ENCODE peak calls at places on chromosomes 4 and X, in five cellular contexts. One of them, this sample, is unnamed.

GRCh38 chrX:122245175-122245574 is 938.9 kb upstream of the GRIA3 start:
- DNase-seq in Right ventricle myocardium superior: no peak
- DNase-seq in fibroblast of the aortic adventitia: no peak
- DNase-seq in lower leg skin: no peak
- DNase-seq in GM12878: no peak
- DNase-seq in this sample: no peak

GRCh38 chrX:85963736-85964135 is 83.6 kb downstream of the CHM start:
- DNase-seq in Right ventricle myocardium superior: no peak
- DNase-seq in fibroblast of the aortic adventitia: peak
- DNase-seq in lower leg skin: no peak
- DNase-seq in GM12878: no peak
- DNase-seq in this sample: no peak

GRCh38 chr4:40134206-40134917 is 62.5 kb upstream of the RHOH start:
- DNase-seq in Right ventricle myocardium superior: no peak
- DNase-seq in fibroblast of the aortic adventitia: no peak
- DNase-seq in lower leg skin: no peak
- DNase-seq in GM12878: no peak
- DNase-seq in this sample: no peak

GRCh38 chr4:119536572-119537528 is 91.8 kb downstream of the PDE5A start:
- DNase-seq in Right ventricle myocardium superior: no peak
- DNase-seq in fibroblast of the aortic adventitia: peak
- DNase-seq in lower leg skin: no peak
- DNase-seq in GM12878: no peak
- DNase-seq in this sample: no peak

GRCh38 chr4:108426493-108426892 is 193.9 kb upstream of the RPL34 start:
- DNase-seq in Right ventricle myocardium superior: no peak
- DNase-seq in fibroblast of the aortic adventitia: peak
- DNase-seq in lower leg skin: no peak
- DNase-seq in GM12878: no peak
- DNase-seq in this sample: no peak

GRCh38 chr4:74752798-74753197 is 41.5 kb downstream of the BTC start:
- DNase-seq in Right ventricle myocardium superior: no peak
- DNase-seq in fibroblast of the aortic adventitia: no peak
- DNase-seq in lower leg skin: no peak
- DNase-seq in GM12878: no peak
- DNase-seq in this sample: no peak

GRCh38 chr4:111136438-111136837 is 513.6 kb upstream of the PITX2 start:
- DNase-seq in Right ventricle myocardium superior: no peak
- DNase-seq in fibroblast of the aortic adventitia: peak
- DNase-seq in lower leg skin: no peak
- DNase-seq in GM12878: no peak
- DNase-seq in this sample: no peak

GRCh38 chrX:41445781-41446358 is 1.3 kb upstream of the NYX start:
- DNase-seq in Right ventricle myocardium superior: no peak
- DNase-seq in fibroblast of the aortic adventitia: no peak
- DNase-seq in lower leg skin: no peak
- DNase-seq in GM12878: no peak
- DNase-seq in this sample: no peak

GRCh38 chr4:28179126-28179525 is 1318.5 kb downstream of the STIM2 start:
- DNase-seq in Right ventricle myocardium superior: no peak
- DNase-seq in fibroblast of the aortic adventitia: no peak
- DNase-seq in lower leg skin: no peak
- DNase-seq in GM12878: no peak
- DNase-seq in this sample: no peak

GRCh38 chr4:29459926-29460325 is 1260.2 kb upstream of the PCDH7 start:
- DNase-seq in Right ventricle myocardium superior: no peak
- DNase-seq in fibroblast of the aortic adventitia: no peak
- DNase-seq in lower leg skin: no peak
- DNase-seq in GM12878: no peak
- DNase-seq in this sample: no peak

GRCh38 chr4:5467111-5467510 is 241.2 kb downstream of the EVC2 start:
- DNase-seq in Right ventricle myocardium superior: no peak
- DNase-seq in fibroblast of the aortic adventitia: no peak
- DNase-seq in lower leg skin: no peak
- DNase-seq in GM12878: no peak
- DNase-seq in this sample: no peak

GRCh38 chr4:39758176-39758575 is 60.2 kb downstream of the UBE2K start:
- DNase-seq in Right ventricle myocardium superior: no peak
- DNase-seq in fibroblast of the aortic adventitia: no peak
- DNase-seq in lower leg skin: no peak
- DNase-seq in GM12878: no peak
- DNase-seq in this sample: no peak

GRCh38 chrX:9429767-9430166 is 35.1 kb upstream of the TBL1X start:
- DNase-seq in Right ventricle myocardium superior: no peak
- DNase-seq in fibroblast of the aortic adventitia: no peak
- DNase-seq in lower leg skin: no peak
- DNase-seq in GM12878: no peak
- DNase-seq in this sample: peak

GRCh38 chrX:276588-277171 is 4.5 kb upstream of the PLCXD1 start:
- DNase-seq in Right ventricle myocardium superior: peak
- DNase-seq in fibroblast of the aortic adventitia: peak
- DNase-seq in lower leg skin: no peak
- DNase-seq in GM12878: no peak
- DNase-seq in this sample: no peak

GRCh38 chr4:25861422-25861926 is 1.3 kb downstream of the SEL1L3 start:
- DNase-seq in Right ventricle myocardium superior: no peak
- DNase-seq in fibroblast of the aortic adventitia: peak
- DNase-seq in lower leg skin: no peak
- DNase-seq in GM12878: no peak
- DNase-seq in this sample: no peak

GRCh38 chrX:132876509-132876837 is 82.0 kb downstream of the HS6ST2 start:
- DNase-seq in Right ventricle myocardium superior: no peak
- DNase-seq in fibroblast of the aortic adventitia: no peak
- DNase-seq in lower leg skin: no peak
- DNase-seq in GM12878: no peak
- DNase-seq in this sample: no peak

GRCh38 chr4:141132689-141133145 is 552 bp downstream of the RNF150 start:
- DNase-seq in Right ventricle myocardium superior: peak
- DNase-seq in fibroblast of the aortic adventitia: peak
- DNase-seq in lower leg skin: no peak
- DNase-seq in GM12878: no peak
- DNase-seq in this sample: peak

GRCh38 chr4:40328383-40328782 is 6.8 kb upstream of the CHRNA9 start:
- DNase-seq in Right ventricle myocardium superior: no peak
- DNase-seq in fibroblast of the aortic adventitia: no peak
- DNase-seq in lower leg skin: no peak
- DNase-seq in GM12878: no peak
- DNase-seq in this sample: no peak

GRCh38 chr4:38804654-38805295 is at the start of gene TLR1:
- DNase-seq in Right ventricle myocardium superior: no peak
- DNase-seq in fibroblast of the aortic adventitia: peak
- DNase-seq in lower leg skin: no peak
- DNase-seq in GM12878: peak
- DNase-seq in this sample: no peak

GRCh38 chr4:139560396-139561084 is 4.5 kb upstream of the SETD7 start:
- DNase-seq in Right ventricle myocardium superior: no peak
- DNase-seq in fibroblast of the aortic adventitia: no peak
- DNase-seq in lower leg skin: no peak
- DNase-seq in GM12878: no peak
- DNase-seq in this sample: no peak

GRCh38 chr4:8866421-8866820 is 5.2 kb downstream of the HMX1 start:
- DNase-seq in Right ventricle myocardium superior: no peak
- DNase-seq in fibroblast of the aortic adventitia: no peak
- DNase-seq in lower leg skin: no peak
- DNase-seq in GM12878: no peak
- DNase-seq in this sample: no peak

GRCh38 chrX:21382715-21383114 is 8.5 kb downstream of the CNKSR2 start:
- DNase-seq in Right ventricle myocardium superior: no peak
- DNase-seq in fibroblast of the aortic adventitia: peak
- DNase-seq in lower leg skin: no peak
- DNase-seq in GM12878: no peak
- DNase-seq in this sample: no peak

GRCh38 chr4:170801771-170802170 is 712.0 kb upstream of the AADAT start:
- DNase-seq in Right ventricle myocardium superior: no peak
- DNase-seq in fibroblast of the aortic adventitia: no peak
- DNase-seq in lower leg skin: no peak
- DNase-seq in GM12878: no peak
- DNase-seq in this sample: no peak

GRCh38 chr4:182578402-182578801 is 335.2 kb downstream of the TENM3 start:
- DNase-seq in Right ventricle myocardium superior: no peak
- DNase-seq in fibroblast of the aortic adventitia: peak
- DNase-seq in lower leg skin: no peak
- DNase-seq in GM12878: no peak
- DNase-seq in this sample: no peak

GRCh38 chrX:153821066-153821465 is 9.3 kb downstream of the PDZD4 start:
- DNase-seq in Right ventricle myocardium superior: no peak
- DNase-seq in fibroblast of the aortic adventitia: no peak
- DNase-seq in lower leg skin: no peak
- DNase-seq in GM12878: no peak
- DNase-seq in this sample: no peak

GRCh38 chrX:103776586-103776985 is at the start of gene PLP1:
- DNase-seq in Right ventricle myocardium superior: no peak
- DNase-seq in fibroblast of the aortic adventitia: no peak
- DNase-seq in lower leg skin: no peak
- DNase-seq in GM12878: no peak
- DNase-seq in this sample: no peak

GRCh38 chr4:185541251-185541671 is 6.0 kb upstream of the PDLIM3 start:
- DNase-seq in Right ventricle myocardium superior: peak
- DNase-seq in fibroblast of the aortic adventitia: peak
- DNase-seq in lower leg skin: no peak
- DNase-seq in GM12878: no peak
- DNase-seq in this sample: no peak

GRCh38 chrX:129842510-129843208 is 1.0 kb downstream of the ZDHHC9 start:
- DNase-seq in Right ventricle myocardium superior: peak
- DNase-seq in fibroblast of the aortic adventitia: peak
- DNase-seq in lower leg skin: peak
- DNase-seq in GM12878: no peak
- DNase-seq in this sample: no peak

GRCh38 chrX:123797543-123798447 is 62.1 kb upstream of the XIAP start:
- DNase-seq in Right ventricle myocardium superior: no peak
- DNase-seq in fibroblast of the aortic adventitia: no peak
- DNase-seq in lower leg skin: no peak
- DNase-seq in GM12878: no peak
- DNase-seq in this sample: no peak

GRCh38 chr4:127410201-127410600 is 222.6 kb upstream of the INTU start:
- DNase-seq in Right ventricle myocardium superior: peak
- DNase-seq in fibroblast of the aortic adventitia: no peak
- DNase-seq in lower leg skin: peak
- DNase-seq in GM12878: no peak
- DNase-seq in this sample: no peak

GRCh38 chrX:137896123-137896522 is 330.2 kb downstream of the ZIC3 start:
- DNase-seq in Right ventricle myocardium superior: no peak
- DNase-seq in fibroblast of the aortic adventitia: no peak
- DNase-seq in lower leg skin: no peak
- DNase-seq in GM12878: no peak
- DNase-seq in this sample: no peak